ENCODE peak calls at places on chromosomes 11 and 22, in seven cellular contexts. One of them, this sample, is unnamed.

GRCh38 chr11:24575392-24575791 is 78.5 kb downstream of the LUZP2 start:
- DNase-seq in HCT116: no peak
- DNase-seq in pancreas: no peak
- DNase-seq in heart right ventricle: no peak
- DNase-seq in AG10803: no peak
- DNase-seq in brain microvascular endothelial cell: peak
- DNase-seq in transverse colon: no peak
- DNase-seq in this sample: no peak

GRCh38 chr11:44235765-44236201 is 74.2 kb downstream of the ALX4 start:
- DNase-seq in HCT116: no peak
- DNase-seq in pancreas: no peak
- DNase-seq in heart right ventricle: no peak
- DNase-seq in AG10803: peak
- DNase-seq in brain microvascular endothelial cell: no peak
- DNase-seq in transverse colon: no peak
- DNase-seq in this sample: no peak

GRCh38 chr11:111560785-111561184 is 20.3 kb downstream of the LAYN start:
- DNase-seq in HCT116: no peak
- DNase-seq in pancreas: no peak
- DNase-seq in heart right ventricle: no peak
- DNase-seq in AG10803: no peak
- DNase-seq in brain microvascular endothelial cell: no peak
- DNase-seq in transverse colon: no peak
- DNase-seq in this sample: no peak

GRCh38 chr11:31366795-31367194 is 2.7 kb downstream of the DCDC1 start:
- DNase-seq in HCT116: no peak
- DNase-seq in pancreas: no peak
- DNase-seq in heart right ventricle: no peak
- DNase-seq in AG10803: no peak
- DNase-seq in brain microvascular endothelial cell: no peak
- DNase-seq in transverse colon: no peak
- DNase-seq in this sample: no peak

GRCh38 chr22:35563211-35563610 is 22.6 kb downstream of the RASD2 start:
- DNase-seq in HCT116: no peak
- DNase-seq in pancreas: no peak
- DNase-seq in heart right ventricle: no peak
- DNase-seq in AG10803: no peak
- DNase-seq in brain microvascular endothelial cell: no peak
- DNase-seq in transverse colon: no peak
- DNase-seq in this sample: no peak

GRCh38 chr11:86251285-86251830 is 6.8 kb downstream of the EED start:
- DNase-seq in HCT116: no peak
- DNase-seq in pancreas: no peak
- DNase-seq in heart right ventricle: no peak
- DNase-seq in AG10803: no peak
- DNase-seq in brain microvascular endothelial cell: no peak
- DNase-seq in transverse colon: no peak
- DNase-seq in this sample: no peak

GRCh38 chr11:45919806-45920530 is 2.3 kb upstream of the PEX16 start:
- DNase-seq in HCT116: no peak
- DNase-seq in pancreas: peak
- DNase-seq in heart right ventricle: peak
- DNase-seq in AG10803: no peak
- DNase-seq in brain microvascular endothelial cell: no peak
- DNase-seq in transverse colon: no peak
- DNase-seq in this sample: no peak

GRCh38 chr22:50031189-50032091 is 18.9 kb upstream of the IL17REL start:
- DNase-seq in HCT116: no peak
- DNase-seq in pancreas: peak
- DNase-seq in heart right ventricle: no peak
- DNase-seq in AG10803: no peak
- DNase-seq in brain microvascular endothelial cell: no peak
- DNase-seq in transverse colon: no peak
- DNase-seq in this sample: no peak

GRCh38 chr11:76918941-76919386 is 58.2 kb downstream of the ACER3 start:
- DNase-seq in HCT116: peak
- DNase-seq in pancreas: no peak
- DNase-seq in heart right ventricle: no peak
- DNase-seq in AG10803: peak
- DNase-seq in brain microvascular endothelial cell: peak
- DNase-seq in transverse colon: peak
- DNase-seq in this sample: no peak

GRCh38 chr11:93740802-93741093 is 547 bp downstream of the TAF1D start:
- DNase-seq in HCT116: no peak
- DNase-seq in pancreas: peak
- DNase-seq in heart right ventricle: peak
- DNase-seq in AG10803: peak
- DNase-seq in brain microvascular endothelial cell: peak
- DNase-seq in transverse colon: peak
- DNase-seq in this sample: no peak

GRCh38 chr22:37998543-37998942 is 14.2 kb upstream of the SOX10 start:
- DNase-seq in HCT116: no peak
- DNase-seq in pancreas: no peak
- DNase-seq in heart right ventricle: no peak
- DNase-seq in AG10803: no peak
- DNase-seq in brain microvascular endothelial cell: no peak
- DNase-seq in transverse colon: no peak
- DNase-seq in this sample: no peak

GRCh38 chr11:108324587-108324986 is 101.7 kb downstream of the ATM start:
- DNase-seq in HCT116: no peak
- DNase-seq in pancreas: no peak
- DNase-seq in heart right ventricle: no peak
- DNase-seq in AG10803: peak
- DNase-seq in brain microvascular endothelial cell: no peak
- DNase-seq in transverse colon: no peak
- DNase-seq in this sample: no peak

GRCh38 chr11:33262016-33262638 is 4.9 kb downstream of the HIPK3 start:
- DNase-seq in HCT116: no peak
- DNase-seq in pancreas: no peak
- DNase-seq in heart right ventricle: no peak
- DNase-seq in AG10803: peak
- DNase-seq in brain microvascular endothelial cell: no peak
- DNase-seq in transverse colon: no peak
- DNase-seq in this sample: no peak

GRCh38 chr22:36977401-36977861 is 41.8 kb downstream of the TST start:
- DNase-seq in HCT116: no peak
- DNase-seq in pancreas: peak
- DNase-seq in heart right ventricle: peak
- DNase-seq in AG10803: peak
- DNase-seq in brain microvascular endothelial cell: peak
- DNase-seq in transverse colon: peak
- DNase-seq in this sample: peak

GRCh38 chr11:61950035-61950547 is at the start of gene BEST1:
- DNase-seq in HCT116: no peak
- DNase-seq in pancreas: no peak
- DNase-seq in heart right ventricle: no peak
- DNase-seq in AG10803: no peak
- DNase-seq in brain microvascular endothelial cell: no peak
- DNase-seq in transverse colon: no peak
- DNase-seq in this sample: no peak

GRCh38 chr11:12767022-12767421 is 92.8 kb downstream of the TEAD1 start:
- DNase-seq in HCT116: no peak
- DNase-seq in pancreas: no peak
- DNase-seq in heart right ventricle: no peak
- DNase-seq in AG10803: no peak
- DNase-seq in brain microvascular endothelial cell: no peak
- DNase-seq in transverse colon: no peak
- DNase-seq in this sample: no peak

GRCh38 chr11:69373251-69373635 is 79.3 kb downstream of the MYEOV start:
- DNase-seq in HCT116: no peak
- DNase-seq in pancreas: no peak
- DNase-seq in heart right ventricle: no peak
- DNase-seq in AG10803: no peak
- DNase-seq in brain microvascular endothelial cell: no peak
- DNase-seq in transverse colon: no peak
- DNase-seq in this sample: no peak

GRCh38 chr11:128933481-128934178 is 9.0 kb downstream of the TP53AIP1 start:
- DNase-seq in HCT116: no peak
- DNase-seq in pancreas: no peak
- DNase-seq in heart right ventricle: no peak
- DNase-seq in AG10803: no peak
- DNase-seq in brain microvascular endothelial cell: no peak
- DNase-seq in transverse colon: no peak
- DNase-seq in this sample: no peak

GRCh38 chr11:129323896-129324522 is 51.6 kb upstream of the BARX2 start:
- DNase-seq in HCT116: no peak
- DNase-seq in pancreas: no peak
- DNase-seq in heart right ventricle: peak
- DNase-seq in AG10803: peak
- DNase-seq in brain microvascular endothelial cell: no peak
- DNase-seq in transverse colon: peak
- DNase-seq in this sample: no peak

GRCh38 chr11:62930157-62930556 is 9.0 kb upstream of the CHRM1 start:
- DNase-seq in HCT116: no peak
- DNase-seq in pancreas: peak
- DNase-seq in heart right ventricle: no peak
- DNase-seq in AG10803: no peak
- DNase-seq in brain microvascular endothelial cell: no peak
- DNase-seq in transverse colon: no peak
- DNase-seq in this sample: no peak

GRCh38 chr11:82814379-82814778 is 80.7 kb upstream of the FAM181B start:
- DNase-seq in HCT116: no peak
- DNase-seq in pancreas: no peak
- DNase-seq in heart right ventricle: no peak
- DNase-seq in AG10803: no peak
- DNase-seq in brain microvascular endothelial cell: no peak
- DNase-seq in transverse colon: no peak
- DNase-seq in this sample: no peak

GRCh38 chr22:46580940-46581579 is 39.1 kb upstream of the GRAMD4 start:
- DNase-seq in HCT116: no peak
- DNase-seq in pancreas: peak
- DNase-seq in heart right ventricle: no peak
- DNase-seq in AG10803: no peak
- DNase-seq in brain microvascular endothelial cell: no peak
- DNase-seq in transverse colon: no peak
- DNase-seq in this sample: no peak

GRCh38 chr11:83746921-83747585 is 460.9 kb upstream of the CCDC90B start:
- DNase-seq in HCT116: no peak
- DNase-seq in pancreas: no peak
- DNase-seq in heart right ventricle: no peak
- DNase-seq in AG10803: no peak
- DNase-seq in brain microvascular endothelial cell: no peak
- DNase-seq in transverse colon: no peak
- DNase-seq in this sample: no peak

GRCh38 chr11:76935030-76935429 is 74.3 kb downstream of the ACER3 start:
- DNase-seq in HCT116: no peak
- DNase-seq in pancreas: no peak
- DNase-seq in heart right ventricle: no peak
- DNase-seq in AG10803: no peak
- DNase-seq in brain microvascular endothelial cell: no peak
- DNase-seq in transverse colon: no peak
- DNase-seq in this sample: no peak

GRCh38 chr11:112797072-112797471 is 164.1 kb upstream of the NCAM1 start:
- DNase-seq in HCT116: no peak
- DNase-seq in pancreas: no peak
- DNase-seq in heart right ventricle: no peak
- DNase-seq in AG10803: no peak
- DNase-seq in brain microvascular endothelial cell: no peak
- DNase-seq in transverse colon: no peak
- DNase-seq in this sample: no peak

GRCh38 chr11:10906521-10906920 is 48.7 kb upstream of the ZBED5 start:
- DNase-seq in HCT116: no peak
- DNase-seq in pancreas: no peak
- DNase-seq in heart right ventricle: no peak
- DNase-seq in AG10803: peak
- DNase-seq in brain microvascular endothelial cell: peak
- DNase-seq in transverse colon: no peak
- DNase-seq in this sample: no peak
- TF ChIP-seq CTCF in HCT116: no peak
- TF ChIP-seq CTCF in pancreas: no peak
- TF ChIP-seq CTCF in heart right ventricle: peak
- TF ChIP-seq CTCF in AG10803: peak
- TF ChIP-seq CTCF in brain microvascular endothelial cell: peak
- TF ChIP-seq CTCF in transverse colon: no peak
- TF ChIP-seq CTCF in this sample: no peak

DNA sequence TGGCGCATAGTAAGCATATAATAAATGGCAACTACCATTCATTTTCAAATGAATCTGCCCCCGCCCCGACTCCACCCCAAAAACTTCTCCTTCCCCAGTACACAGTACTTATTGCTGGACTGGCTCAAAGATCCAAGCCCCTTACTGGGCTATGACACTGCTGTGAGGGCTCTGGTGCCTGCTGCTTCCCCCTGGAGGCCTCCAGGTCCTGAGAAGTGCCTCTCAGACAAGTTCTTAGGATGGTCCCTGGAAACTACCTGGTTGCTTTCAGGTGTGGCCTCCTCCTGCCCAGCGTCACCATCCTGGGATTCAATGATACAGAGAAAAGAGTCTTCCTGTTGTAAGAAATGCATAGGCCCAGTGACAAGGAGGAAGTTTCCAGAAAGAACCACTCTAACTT is 190.5 kb upstream of the NTM start:
- DNase-seq in HCT116: no peak
- DNase-seq in pancreas: no peak
- DNase-seq in heart right ventricle: no peak
- DNase-seq in AG10803: no peak
- DNase-seq in brain microvascular endothelial cell: no peak
- DNase-seq in transverse colon: no peak
- DNase-seq in this sample: no peak
- TF ChIP-seq CTCF in HCT116: no peak
- TF ChIP-seq CTCF in pancreas: no peak
- TF ChIP-seq CTCF in heart right ventricle: no peak
- TF ChIP-seq CTCF in AG10803: no peak
- TF ChIP-seq CTCF in brain microvascular endothelial cell: no peak
- TF ChIP-seq CTCF in transverse colon: no peak
- TF ChIP-seq CTCF in this sample: no peak

GRCh38 chr11:612201-612960 is 3.4 kb downstream of the IRF7 start:
- DNase-seq in HCT116: peak
- DNase-seq in pancreas: peak
- DNase-seq in heart right ventricle: no peak
- DNase-seq in AG10803: peak
- DNase-seq in brain microvascular endothelial cell: no peak
- DNase-seq in transverse colon: peak
- DNase-seq in this sample: no peak
- TF ChIP-seq CTCF in HCT116: peak
- TF ChIP-seq CTCF in pancreas: no peak
- TF ChIP-seq CTCF in heart right ventricle: no peak
- TF ChIP-seq CTCF in AG10803: peak
- TF ChIP-seq CTCF in brain microvascular endothelial cell: peak
- TF ChIP-seq CTCF in transverse colon: peak
- TF ChIP-seq CTCF in this sample: no peak

DNA sequence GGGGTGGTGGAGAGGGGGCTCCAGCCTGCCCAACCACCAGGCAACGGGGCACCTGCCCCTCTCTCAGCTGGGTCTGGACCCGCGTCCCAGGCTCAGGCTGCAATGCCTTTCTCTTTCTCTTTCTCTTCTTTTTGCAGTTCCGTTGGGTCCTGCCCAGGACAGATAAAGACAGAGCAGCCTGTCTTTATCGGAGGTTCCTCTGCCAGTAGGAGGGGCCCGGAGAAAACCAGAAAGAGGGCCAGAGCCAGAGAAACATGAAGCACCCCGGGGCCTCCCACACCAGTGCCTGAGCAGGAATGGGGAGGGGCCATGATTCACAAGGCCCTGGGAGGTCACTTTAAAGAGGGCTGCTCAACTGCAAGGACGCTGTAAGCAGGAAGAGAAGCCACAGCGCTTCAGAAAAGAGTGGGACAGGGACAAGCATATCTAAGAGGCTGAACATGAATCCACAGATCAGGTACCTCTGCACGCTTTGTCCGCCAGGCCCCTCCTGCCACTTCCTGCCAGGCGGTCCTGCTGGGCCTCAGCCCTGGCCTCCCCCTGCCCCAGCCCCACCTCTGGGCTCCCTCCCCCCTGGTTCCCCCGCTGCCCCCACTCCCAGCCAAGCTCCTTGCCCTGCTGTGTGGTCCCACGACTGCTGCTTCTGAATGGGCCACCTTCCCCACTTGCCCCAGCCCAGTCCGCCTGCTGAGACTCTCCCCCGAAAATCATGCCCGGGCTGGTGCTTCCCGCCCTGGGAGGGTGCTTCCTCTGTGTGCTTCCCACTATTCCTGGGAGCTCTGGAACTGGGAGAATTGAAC is at the start of gene APOBEC3C:
- DNase-seq in HCT116: peak
- DNase-seq in pancreas: no peak
- DNase-seq in heart right ventricle: peak
- DNase-seq in AG10803: peak
- DNase-seq in brain microvascular endothelial cell: peak
- DNase-seq in transverse colon: peak
- DNase-seq in this sample: peak
- TF ChIP-seq CTCF in HCT116: no peak
- TF ChIP-seq CTCF in pancreas: no peak
- TF ChIP-seq CTCF in heart right ventricle: no peak
- TF ChIP-seq CTCF in AG10803: no peak
- TF ChIP-seq CTCF in brain microvascular endothelial cell: no peak
- TF ChIP-seq CTCF in transverse colon: no peak
- TF ChIP-seq CTCF in this sample: no peak

This sample was measured in activated B cell treated with CpG ODN at 0.5 μM for 24 hours.